ENCODE peak calls at places on chromosome 22, in seven cellular contexts. One of them, this sample, is unnamed.

GRCh38 chr22:45007946-45008852 is 1.6 kb downstream of the PHF21B start:
- DNase-seq in kidney: peak
- DNase-seq in adrenal gland: peak
- DNase-seq in A549: peak
- DNase-seq in IMR-90: no peak
- DNase-seq in brain microvascular endothelial cell: no peak
- DNase-seq in PC-9: no peak
- DNase-seq in this sample: no peak

GRCh38 chr22:44597616-44598015 is 99.6 kb upstream of the RTL6 start:
- DNase-seq in brain microvascular endothelial cell: no peak
- DNase-seq in PC-9: no peak
- DNase-seq in A549: no peak
- DNase-seq in adrenal gland: no peak
- DNase-seq in kidney: no peak
- DNase-seq in IMR-90: peak
- DNase-seq in this sample: no peak

GRCh38 chr22:48478529-48479265 is 1349.0 kb downstream of the BRD1 start:
- DNase-seq in kidney: no peak
- DNase-seq in PC-9: no peak
- DNase-seq in A549: no peak
- DNase-seq in IMR-90: no peak
- DNase-seq in adrenal gland: no peak
- DNase-seq in brain microvascular endothelial cell: no peak
- DNase-seq in this sample: peak

GRCh38 chr22:45240137-45240809 is 421 bp downstream of the KIAA0930 start:
- DNase-seq in PC-9: no peak
- DNase-seq in IMR-90: no peak
- DNase-seq in brain microvascular endothelial cell: no peak
- DNase-seq in adrenal gland: no peak
- DNase-seq in A549: no peak
- DNase-seq in kidney: no peak
- DNase-seq in this sample: no peak

GRCh38 chr22:23289851-23290724 is 109.8 kb downstream of the BCR start:
- DNase-seq in brain microvascular endothelial cell: peak
- DNase-seq in adrenal gland: peak
- DNase-seq in A549: peak
- DNase-seq in kidney: no peak
- DNase-seq in PC-9: no peak
- DNase-seq in IMR-90: peak
- DNase-seq in this sample: no peak

GRCh38 chr22:37051629-37052385 is at the start of gene KCTD17:
- DNase-seq in PC-9: no peak
- DNase-seq in brain microvascular endothelial cell: peak
- DNase-seq in kidney: peak
- DNase-seq in IMR-90: peak
- DNase-seq in A549: peak
- DNase-seq in adrenal gland: peak
- DNase-seq in this sample: no peak

GRCh38 chr22:18095101-18095805 is 15.4 kb upstream of the TUBA8 start:
- DNase-seq in A549: peak
- DNase-seq in adrenal gland: no peak
- DNase-seq in IMR-90: peak
- DNase-seq in kidney: no peak
- DNase-seq in brain microvascular endothelial cell: peak
- DNase-seq in PC-9: no peak
- DNase-seq in this sample: no peak

GRCh38 chr22:35883028-35883620 is 145.5 kb downstream of the RBFOX2 start:
- DNase-seq in adrenal gland: no peak
- DNase-seq in PC-9: peak
- DNase-seq in kidney: no peak
- DNase-seq in A549: peak
- DNase-seq in IMR-90: peak
- DNase-seq in brain microvascular endothelial cell: no peak
- DNase-seq in this sample: no peak

GRCh38 chr22:36856792-36857135 is 4.0 kb upstream of the NCF4 start:
- DNase-seq in adrenal gland: no peak
- DNase-seq in kidney: no peak
- DNase-seq in PC-9: no peak
- DNase-seq in brain microvascular endothelial cell: no peak
- DNase-seq in A549: no peak
- DNase-seq in IMR-90: no peak
- DNase-seq in this sample: no peak

GRCh38 chr22:37338539-37339246 is 56.4 kb downstream of the CYTH4 start:
- DNase-seq in A549: no peak
- DNase-seq in IMR-90: no peak
- DNase-seq in kidney: no peak
- DNase-seq in adrenal gland: no peak
- DNase-seq in PC-9: no peak
- DNase-seq in brain microvascular endothelial cell: no peak
- DNase-seq in this sample: no peak

GRCh38 chr22:45742866-45743450 is 71.3 kb downstream of the ATXN10 start:
- DNase-seq in kidney: no peak
- DNase-seq in brain microvascular endothelial cell: peak
- DNase-seq in A549: peak
- DNase-seq in PC-9: peak
- DNase-seq in adrenal gland: peak
- DNase-seq in IMR-90: peak
- DNase-seq in this sample: no peak

GRCh38 chr22:44870021-44870420 is 117.6 kb downstream of the ARHGAP8 start:
- DNase-seq in PC-9: peak
- DNase-seq in adrenal gland: no peak
- DNase-seq in kidney: peak
- DNase-seq in IMR-90: peak
- DNase-seq in brain microvascular endothelial cell: no peak
- DNase-seq in A549: peak
- DNase-seq in this sample: no peak

GRCh38 chr22:46574438-46574992 is 37.1 kb upstream of the CELSR1 start:
- DNase-seq in brain microvascular endothelial cell: no peak
- DNase-seq in kidney: peak
- DNase-seq in PC-9: no peak
- DNase-seq in A549: no peak
- DNase-seq in IMR-90: no peak
- DNase-seq in adrenal gland: no peak
- DNase-seq in this sample: no peak

GRCh38 chr22:25848954-25849353 is 107.0 kb downstream of the MYO18B start:
- DNase-seq in brain microvascular endothelial cell: no peak
- DNase-seq in adrenal gland: no peak
- DNase-seq in kidney: no peak
- DNase-seq in PC-9: no peak
- DNase-seq in IMR-90: no peak
- DNase-seq in A549: no peak
- DNase-seq in this sample: peak

GRCh38 chr22:23767303-23767672 is 484 bp downstream of the CHCHD10 start:
- DNase-seq in kidney: no peak
- DNase-seq in adrenal gland: no peak
- DNase-seq in A549: no peak
- DNase-seq in IMR-90: no peak
- DNase-seq in PC-9: no peak
- DNase-seq in brain microvascular endothelial cell: no peak
- DNase-seq in this sample: no peak

GRCh38 chr22:35023692-35024363 is 42.1 kb upstream of the ISX start:
- DNase-seq in PC-9: peak
- DNase-seq in IMR-90: no peak
- DNase-seq in A549: peak
- DNase-seq in brain microvascular endothelial cell: peak
- DNase-seq in adrenal gland: peak
- DNase-seq in kidney: peak
- DNase-seq in this sample: no peak

GRCh38 chr22:33112606-33113005 is 54.4 kb upstream of the SYN3 start:
- DNase-seq in A549: no peak
- DNase-seq in adrenal gland: no peak
- DNase-seq in IMR-90: no peak
- DNase-seq in kidney: no peak
- DNase-seq in brain microvascular endothelial cell: no peak
- DNase-seq in PC-9: no peak
- DNase-seq in this sample: no peak

DNA sequence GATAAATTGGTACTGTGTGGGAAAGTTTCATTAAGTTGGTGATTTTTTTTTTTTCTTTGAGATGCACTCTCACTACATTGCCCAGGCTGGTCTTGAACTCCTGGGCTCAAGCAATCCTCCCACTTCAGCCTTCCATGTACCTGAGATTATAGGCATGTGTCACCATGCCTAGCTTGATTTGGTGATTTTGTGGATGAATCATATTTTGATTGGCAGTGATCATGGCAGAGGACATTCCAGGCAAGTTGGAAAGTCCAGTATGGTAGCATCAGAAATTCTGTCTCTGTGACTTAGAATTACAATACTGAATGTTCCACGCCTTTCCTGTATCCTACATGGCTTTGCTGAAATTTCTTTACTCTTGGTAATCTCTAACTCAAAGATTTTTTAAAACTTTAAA is 49.4 kb downstream of the HORMAD2 start:
- DNase-seq in brain microvascular endothelial cell: no peak
- DNase-seq in kidney: no peak
- DNase-seq in PC-9: peak
- DNase-seq in adrenal gland: no peak
- DNase-seq in A549: no peak
- DNase-seq in IMR-90: no peak
- DNase-seq in this sample: no peak
- TF ChIP-seq CTCF in brain microvascular endothelial cell: no peak
- TF ChIP-seq CTCF in kidney: no peak
- TF ChIP-seq CTCF in PC-9: no peak
- TF ChIP-seq CTCF in adrenal gland: no peak
- TF ChIP-seq CTCF in A549: no peak
- TF ChIP-seq CTCF in IMR-90: no peak
- TF ChIP-seq CTCF in this sample: no peak

GRCh38 chr22:27718186-27719032 is 83.1 kb downstream of the MN1 start:
- DNase-seq in A549: peak
- DNase-seq in adrenal gland: peak
- DNase-seq in brain microvascular endothelial cell: peak
- DNase-seq in PC-9: peak
- DNase-seq in kidney: peak
- DNase-seq in IMR-90: peak
- DNase-seq in this sample: peak
- H3K27ac ChIP-seq in A549: peak
- H3K27ac ChIP-seq in adrenal gland: peak
- H3K27ac ChIP-seq in brain microvascular endothelial cell: peak
- H3K27ac ChIP-seq in PC-9: peak
- H3K27ac ChIP-seq in kidney: peak
- H3K27ac ChIP-seq in IMR-90: peak
- H3K27ac ChIP-seq in this sample: no peak

GRCh38 chr22:20430101-20430640 is 7.5 kb downstream of the SCARF2 start:
- DNase-seq in adrenal gland: no peak
- DNase-seq in kidney: peak
- DNase-seq in IMR-90: no peak
- DNase-seq in A549: no peak
- DNase-seq in brain microvascular endothelial cell: no peak
- DNase-seq in PC-9: no peak
- DNase-seq in this sample: no peak
- H3K4me3 ChIP-seq in adrenal gland: no peak
- H3K4me3 ChIP-seq in kidney: no peak
- H3K4me3 ChIP-seq in IMR-90: no peak
- H3K4me3 ChIP-seq in A549: peak
- H3K4me3 ChIP-seq in brain microvascular endothelial cell: no peak
- H3K4me3 ChIP-seq in PC-9: peak
- H3K4me3 ChIP-seq in this sample: peak

DNA sequence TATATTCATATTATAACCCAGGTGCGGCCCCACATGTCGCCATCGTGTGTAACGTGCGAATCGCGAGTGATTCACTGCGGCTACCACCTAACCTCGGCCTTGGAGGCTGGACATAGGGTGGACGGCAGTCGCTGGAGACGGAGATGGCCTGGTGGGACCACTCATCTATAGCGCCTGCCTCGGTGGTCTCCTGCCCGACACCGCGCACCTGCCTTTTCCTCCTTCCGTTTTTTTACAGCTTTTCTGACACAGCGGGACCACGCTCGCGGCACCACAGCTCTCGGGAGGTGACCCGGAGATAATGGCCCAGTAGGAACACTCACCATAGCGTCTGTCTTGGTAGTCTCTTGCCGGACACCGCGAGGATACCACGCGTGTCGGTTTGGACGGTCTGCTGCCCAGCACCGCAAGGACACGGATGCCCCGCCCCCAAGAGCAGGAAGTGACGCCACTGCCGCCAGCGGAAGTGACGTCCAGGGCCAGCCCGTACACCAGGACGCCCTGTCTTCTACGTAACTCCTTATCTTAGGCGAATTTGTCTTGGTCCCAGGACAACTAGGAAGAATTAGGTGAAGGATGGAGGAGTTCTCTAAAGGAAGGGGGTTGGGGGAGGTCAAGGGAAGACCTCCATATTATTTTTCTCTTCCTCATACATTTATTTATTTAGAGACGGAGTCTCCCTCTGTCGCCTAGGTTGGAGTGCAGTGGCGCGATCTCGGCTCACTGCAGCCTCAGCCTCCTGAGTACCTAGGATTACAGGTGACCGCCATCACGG is 6.4 kb downstream of the SNU13 start:
- DNase-seq in adrenal gland: peak
- DNase-seq in PC-9: peak
- DNase-seq in IMR-90: peak
- DNase-seq in A549: no peak
- DNase-seq in kidney: peak
- DNase-seq in brain microvascular endothelial cell: peak
- DNase-seq in this sample: peak
- TF ChIP-seq CTCF in adrenal gland: no peak
- TF ChIP-seq CTCF in PC-9: no peak
- TF ChIP-seq CTCF in IMR-90: no peak
- TF ChIP-seq CTCF in A549: no peak
- TF ChIP-seq CTCF in kidney: no peak
- TF ChIP-seq CTCF in brain microvascular endothelial cell: no peak
- TF ChIP-seq CTCF in this sample: no peak

DNA sequence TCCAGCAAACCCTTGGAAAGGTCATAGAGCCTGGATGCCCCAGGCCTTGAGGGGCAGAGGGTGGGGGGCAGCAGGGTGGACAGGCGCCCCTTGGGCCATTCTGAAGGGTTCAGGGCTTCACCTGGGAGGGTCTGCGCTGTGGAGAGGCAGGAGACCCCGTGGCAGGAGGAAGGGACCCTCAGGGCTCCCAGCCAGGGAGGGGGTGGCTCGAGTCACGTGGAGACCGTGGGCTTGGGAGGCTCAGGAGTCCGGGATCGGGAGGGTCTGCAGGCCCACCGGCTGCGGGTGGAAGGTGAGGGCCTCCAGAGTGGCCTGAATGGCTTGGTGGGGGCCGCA is 48.5 kb upstream of the A4GALT start:
- DNase-seq in IMR-90: no peak
- DNase-seq in kidney: no peak
- DNase-seq in adrenal gland: no peak
- DNase-seq in PC-9: no peak
- DNase-seq in brain microvascular endothelial cell: no peak
- DNase-seq in A549: no peak
- DNase-seq in this sample: no peak
- H3K27ac ChIP-seq in IMR-90: no peak
- H3K27ac ChIP-seq in kidney: no peak
- H3K27ac ChIP-seq in adrenal gland: no peak
- H3K27ac ChIP-seq in PC-9: no peak
- H3K27ac ChIP-seq in brain microvascular endothelial cell: no peak
- H3K27ac ChIP-seq in A549: peak
- H3K27ac ChIP-seq in this sample: no peak